ENCODE peak calls at places on chromosome 3, in seven cellular contexts. One of them, this sample, is unnamed.
A peak's percentile ranks its signal among the peaks of the same experiment; 100 is the strongest.

GRCh38 chr3:54353547-54354339 is 231.4 kb downstream of the CACNA2D3 start:
- DNase-seq in HCT116: no peak
- DNase-seq in A549: no peak
- DNase-seq in SK-N-SH: no peak
- DNase-seq in GM23338: no peak
- DNase-seq in GM12878: no peak
- DNase-seq in HepG2: no peak
- DNase-seq in this sample: no peak

GRCh38 chr3:9862391-9863235 is 17.4 kb downstream of the CIDEC start:
- DNase-seq in GM23338: peak; percentile 84
- DNase-seq in A549: peak; percentile 53
- DNase-seq in GM12878: no peak
- DNase-seq in HepG2: peak; percentile 74
- DNase-seq in HCT116: no peak
- DNase-seq in SK-N-SH: peak; percentile 53
- DNase-seq in this sample: no peak

GRCh38 chr3:56997675-56998074 is 62.8 kb upstream of the SPATA12 start:
- DNase-seq in HepG2: no peak
- DNase-seq in HCT116: no peak
- DNase-seq in SK-N-SH: no peak
- DNase-seq in A549: no peak
- DNase-seq in GM23338: no peak
- DNase-seq in GM12878: no peak
- DNase-seq in this sample: no peak

GRCh38 chr3:9087831-9088413 is 124.7 kb upstream of the RAD18 start:
- DNase-seq in HCT116: no peak
- DNase-seq in A549: no peak
- DNase-seq in HepG2: no peak
- DNase-seq in GM12878: no peak
- DNase-seq in SK-N-SH: no peak
- DNase-seq in GM23338: no peak
- DNase-seq in this sample: peak; percentile 38

GRCh38 chr3:39724233-39724846 is 85.1 kb upstream of the MYRIP start:
- DNase-seq in SK-N-SH: peak; percentile 17
- DNase-seq in HepG2: no peak
- DNase-seq in GM12878: no peak
- DNase-seq in HCT116: no peak
- DNase-seq in GM23338: peak; percentile 42
- DNase-seq in A549: no peak
- DNase-seq in this sample: no peak

GRCh38 chr3:65200312-65200711 is 512.5 kb upstream of the ADAMTS9 start:
- DNase-seq in A549: no peak
- DNase-seq in GM12878: no peak
- DNase-seq in HepG2: no peak
- DNase-seq in GM23338: peak; percentile 24
- DNase-seq in SK-N-SH: peak; percentile 67
- DNase-seq in HCT116: no peak
- DNase-seq in this sample: no peak

GRCh38 chr3:14789221-14789620 is 29.5 kb upstream of the FGD5 start:
- DNase-seq in A549: no peak
- DNase-seq in SK-N-SH: no peak
- DNase-seq in HepG2: no peak
- DNase-seq in GM12878: no peak
- DNase-seq in GM23338: no peak
- DNase-seq in HCT116: no peak
- DNase-seq in this sample: no peak

GRCh38 chr3:82157952-82158351 is 396.5 kb upstream of the GBE1 start:
- DNase-seq in HepG2: no peak
- DNase-seq in SK-N-SH: no peak
- DNase-seq in HCT116: peak; percentile 6
- DNase-seq in GM23338: no peak
- DNase-seq in A549: no peak
- DNase-seq in GM12878: no peak
- DNase-seq in this sample: no peak

GRCh38 chr3:64311424-64311920 is 86.2 kb upstream of the PRICKLE2 start:
- DNase-seq in GM12878: no peak
- DNase-seq in HepG2: no peak
- DNase-seq in GM23338: no peak
- DNase-seq in A549: no peak
- DNase-seq in HCT116: no peak
- DNase-seq in SK-N-SH: no peak
- DNase-seq in this sample: no peak

GRCh38 chr3:51620543-51620942 is 50.5 kb upstream of the TEX264 start:
- DNase-seq in HepG2: peak; percentile 25
- DNase-seq in A549: no peak
- DNase-seq in GM23338: no peak
- DNase-seq in SK-N-SH: no peak
- DNase-seq in GM12878: no peak
- DNase-seq in HCT116: no peak
- DNase-seq in this sample: no peak

GRCh38 chr3:42666022-42666421 is 12.5 kb downstream of the ZBTB47 start:
- DNase-seq in A549: no peak
- DNase-seq in GM23338: no peak
- DNase-seq in SK-N-SH: peak; percentile 27
- DNase-seq in GM12878: no peak
- DNase-seq in HCT116: no peak
- DNase-seq in HepG2: no peak
- DNase-seq in this sample: no peak

GRCh38 chr3:159919873-159920272 is 68.8 kb upstream of the IL12A start:
- DNase-seq in HepG2: no peak
- DNase-seq in SK-N-SH: no peak
- DNase-seq in GM23338: no peak
- DNase-seq in HCT116: no peak
- DNase-seq in GM12878: no peak
- DNase-seq in A549: no peak
- DNase-seq in this sample: no peak

GRCh38 chr3:143736205-143736604 is 112.1 kb downstream of the SLC9A9 start:
- DNase-seq in GM23338: no peak
- DNase-seq in HepG2: no peak
- DNase-seq in GM12878: no peak
- DNase-seq in HCT116: no peak
- DNase-seq in A549: no peak
- DNase-seq in SK-N-SH: no peak
- DNase-seq in this sample: no peak

GRCh38 chr3:12288466-12289129 is at the start of gene PPARG:
- DNase-seq in HepG2: peak; percentile 54
- DNase-seq in GM12878: no peak
- DNase-seq in HCT116: peak; percentile 73
- DNase-seq in SK-N-SH: peak; percentile 73
- DNase-seq in GM23338: peak; percentile 82
- DNase-seq in A549: peak; percentile 69
- DNase-seq in this sample: no peak

GRCh38 chr3:109927161-109927560 is 589.8 kb upstream of the DPPA4 start:
- DNase-seq in GM12878: no peak
- DNase-seq in GM23338: no peak
- DNase-seq in A549: peak; percentile 78
- DNase-seq in SK-N-SH: peak; percentile 2
- DNase-seq in HepG2: peak; percentile 40
- DNase-seq in HCT116: peak; percentile 98
- DNase-seq in this sample: no peak

GRCh38 chr3:37319784-37320183 is 145.4 kb upstream of the LRRFIP2 start:
- DNase-seq in HCT116: no peak
- DNase-seq in GM23338: no peak
- DNase-seq in SK-N-SH: no peak
- DNase-seq in GM12878: no peak
- DNase-seq in A549: no peak
- DNase-seq in HepG2: no peak
- DNase-seq in this sample: no peak

GRCh38 chr3:13484861-13485590 is 4.9 kb downstream of the HDAC11 start:
- DNase-seq in HepG2: peak; percentile 80
- DNase-seq in GM12878: no peak
- DNase-seq in A549: no peak
- DNase-seq in HCT116: peak; percentile 52
- DNase-seq in GM23338: no peak
- DNase-seq in SK-N-SH: peak; percentile 83
- DNase-seq in this sample: no peak

GRCh38 chr3:14517601-14518431 is 22.3 kb downstream of the GRIP2 start:
- DNase-seq in HepG2: no peak
- DNase-seq in A549: no peak
- DNase-seq in HCT116: no peak
- DNase-seq in GM12878: no peak
- DNase-seq in GM23338: no peak
- DNase-seq in SK-N-SH: no peak
- DNase-seq in this sample: no peak

GRCh38 chr3:54670269-54671000 is 257.4 kb downstream of the LRTM1 start:
- DNase-seq in GM12878: no peak
- DNase-seq in SK-N-SH: no peak
- DNase-seq in A549: no peak
- DNase-seq in GM23338: peak; percentile 70
- DNase-seq in HCT116: no peak
- DNase-seq in HepG2: no peak
- DNase-seq in this sample: no peak

GRCh38 chr3:40377822-40378221 is 9.2 kb upstream of the ENTPD3 start:
- DNase-seq in SK-N-SH: no peak
- DNase-seq in A549: no peak
- DNase-seq in GM23338: no peak
- DNase-seq in HCT116: no peak
- DNase-seq in HepG2: no peak
- DNase-seq in GM12878: no peak
- DNase-seq in this sample: no peak

DNA sequence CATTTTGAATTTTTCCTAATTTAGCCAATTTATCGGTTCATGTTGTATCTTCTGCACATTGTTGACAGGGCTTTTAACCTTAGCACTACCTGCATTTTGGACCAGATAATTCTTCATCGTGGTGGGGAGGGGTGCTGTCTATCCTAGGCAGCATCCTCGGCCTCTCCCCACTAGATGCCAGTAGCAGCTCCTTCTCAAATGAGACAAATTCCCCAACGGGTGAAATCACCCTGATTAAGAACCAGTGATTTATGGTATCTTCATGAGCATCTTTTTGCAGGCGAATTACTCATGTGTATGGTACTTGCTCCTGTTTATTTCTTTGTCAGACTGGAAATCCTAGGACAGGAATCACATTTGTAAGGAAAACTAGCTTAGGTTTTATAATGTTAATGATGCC is 68.0 kb downstream of the C3orf70 start:
- DNase-seq in SK-N-SH: no peak
- DNase-seq in HCT116: no peak
- DNase-seq in GM12878: no peak
- DNase-seq in A549: no peak
- DNase-seq in GM23338: peak; percentile 35
- DNase-seq in HepG2: no peak
- DNase-seq in this sample: no peak
- TF ChIP-seq REST in SK-N-SH: no peak
- TF ChIP-seq REST in HCT116: no peak
- TF ChIP-seq REST in GM12878: no peak
- TF ChIP-seq REST in A549: no peak
- TF ChIP-seq REST in GM23338: no peak
- TF ChIP-seq REST in HepG2: no peak
- TF ChIP-seq REST in this sample: no peak

GRCh38 chr3:46213201-46213600 is 5.1 kb upstream of the CCR1 start:
- DNase-seq in SK-N-SH: no peak
- DNase-seq in HepG2: no peak
- DNase-seq in GM23338: no peak
- DNase-seq in HCT116: no peak
- DNase-seq in GM12878: no peak
- DNase-seq in A549: no peak
- DNase-seq in this sample: peak; percentile 60

GRCh38 chr3:46214751-46215352 is 6.7 kb upstream of the CCR1 start:
- DNase-seq in GM23338: peak; percentile 79
- DNase-seq in SK-N-SH: no peak
- DNase-seq in HCT116: no peak
- DNase-seq in A549: no peak
- DNase-seq in GM12878: no peak
- DNase-seq in HepG2: no peak
- DNase-seq in this sample: no peak

GRCh38 chr3:46218310-46218709 is 10.2 kb upstream of the CCR1 start:
- DNase-seq in A549: no peak
- DNase-seq in HCT116: no peak
- DNase-seq in GM23338: no peak
- DNase-seq in SK-N-SH: no peak
- DNase-seq in GM12878: no peak
- DNase-seq in HepG2: no peak
- DNase-seq in this sample: no peak

GRCh38 chr3:46212101-46212500 is 4.0 kb upstream of the CCR1 start:
- DNase-seq in HCT116: no peak
- DNase-seq in GM12878: no peak
- DNase-seq in GM23338: no peak
- DNase-seq in SK-N-SH: no peak
- DNase-seq in A549: no peak
- DNase-seq in HepG2: no peak
- DNase-seq in this sample: no peak

DNA sequence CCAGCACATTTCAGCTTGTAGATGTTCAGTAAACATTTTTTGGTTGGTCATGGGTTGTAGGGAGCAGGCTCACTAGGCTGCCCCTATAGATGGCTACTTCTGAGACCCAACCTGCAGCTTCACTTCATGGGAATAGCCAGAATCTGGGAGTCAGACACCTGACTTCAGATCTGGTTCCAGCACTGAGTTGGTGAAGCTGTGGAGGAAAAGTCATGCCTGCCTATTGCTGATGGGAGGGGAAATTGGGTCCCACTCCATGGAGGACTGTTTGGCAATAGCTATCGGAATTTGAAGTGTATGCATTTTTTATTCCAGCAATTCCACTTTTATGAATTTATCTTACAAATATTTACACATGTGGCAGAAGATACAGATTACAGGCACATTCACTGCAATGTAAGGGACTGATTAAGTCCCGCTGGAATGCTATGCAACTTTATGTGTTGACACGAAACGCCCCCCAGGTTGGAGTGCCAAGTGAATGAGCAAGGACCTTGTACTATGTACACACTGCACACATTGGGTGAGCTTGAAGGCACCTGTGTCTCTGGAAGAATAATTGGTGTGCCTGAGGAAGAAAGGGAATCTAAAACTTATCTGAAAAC is 7.8 kb upstream of the CCR1 start:
- DNase-seq in SK-N-SH: no peak
- DNase-seq in HCT116: no peak
- DNase-seq in GM23338: no peak
- DNase-seq in HepG2: peak; percentile 35
- DNase-seq in GM12878: no peak
- DNase-seq in A549: no peak
- DNase-seq in this sample: no peak
- TF ChIP-seq REST in SK-N-SH: no peak
- TF ChIP-seq REST in HCT116: no peak
- TF ChIP-seq REST in GM23338: no peak
- TF ChIP-seq REST in HepG2: no peak
- TF ChIP-seq REST in GM12878: no peak
- TF ChIP-seq REST in A549: no peak
- TF ChIP-seq REST in this sample: no peak

GRCh38 chr3:35654471-35654870 is 15.1 kb downstream of the ARPP21 start:
- DNase-seq in HCT116: no peak
- DNase-seq in HepG2: no peak
- DNase-seq in GM23338: peak; percentile 5
- DNase-seq in GM12878: no peak
- DNase-seq in A549: no peak
- DNase-seq in SK-N-SH: no peak
- DNase-seq in this sample: no peak
- TF ChIP-seq REST in HCT116: no peak
- TF ChIP-seq REST in HepG2: no peak
- TF ChIP-seq REST in GM23338: no peak
- TF ChIP-seq REST in GM12878: no peak
- TF ChIP-seq REST in A549: no peak
- TF ChIP-seq REST in SK-N-SH: no peak
- TF ChIP-seq REST in this sample: no peak

DNA sequence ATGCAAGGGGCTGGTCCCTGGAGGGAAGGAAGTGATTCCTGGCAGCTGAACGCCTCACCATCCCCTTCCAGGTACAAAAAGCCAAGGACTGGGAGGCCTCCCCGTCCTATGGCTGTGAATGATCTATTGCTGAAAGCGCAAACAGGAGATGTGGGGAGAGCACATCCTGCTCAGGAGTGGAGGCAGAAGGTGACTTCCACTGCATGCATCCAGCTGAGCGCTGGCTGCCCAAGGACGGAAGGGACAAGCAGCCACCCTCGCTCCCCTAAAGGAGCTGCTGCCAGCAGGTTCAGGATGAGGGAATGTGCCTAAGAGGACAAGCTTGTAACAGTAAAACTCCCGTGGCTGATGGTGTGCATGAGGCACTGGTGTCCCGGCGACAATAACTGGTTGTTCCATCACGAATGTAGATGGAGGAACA is 41.4 kb downstream of the ABTB1 start:
- DNase-seq in GM12878: no peak
- DNase-seq in HCT116: no peak
- DNase-seq in HepG2: no peak
- DNase-seq in A549: no peak
- DNase-seq in GM23338: no peak
- DNase-seq in SK-N-SH: no peak
- DNase-seq in this sample: no peak
- TF ChIP-seq REST in GM12878: no peak
- TF ChIP-seq REST in HCT116: no peak
- TF ChIP-seq REST in HepG2: no peak
- TF ChIP-seq REST in A549: no peak
- TF ChIP-seq REST in GM23338: no peak
- TF ChIP-seq REST in SK-N-SH: no peak
- TF ChIP-seq REST in this sample: no peak

This sample was measured in HL-60.